ENCODE peak calls at places on chromosomes 5 and 9, in six cellular contexts. I, Z, G, J, U and P are unnamed samples.

GRCh38 chr5:138789771-138790242 is 36.6 kb downstream of the CTNNA1 start:
- DNase-seq in I (peak; percentile 50), Z (no peak), G (peak; percentile 9), J (peak; percentile 38), U (peak; percentile 3), P (peak; percentile 58)

GRCh38 chr5:158553195-158553945 is 546.3 kb downstream of the EBF1 start:
- DNase-seq in I (no peak), Z (no peak), G (no peak), J (no peak), U (no peak), P (peak; percentile 78)

GRCh38 chr9:127899200-127899943 is at the start of gene ST6GALNAC6:
- DNase-seq in I (peak; percentile 72), Z (no peak), G (peak; percentile 56), J (no peak), U (peak; percentile 27), P (peak; percentile 91)

GRCh38 chr9:79134654-79135053 is 437.1 kb upstream of the TLE4 start:
- DNase-seq in I (no peak), Z (no peak), G (peak; percentile 5), J (peak; percentile 22), U (no peak), P (peak; percentile 21)

GRCh38 chr5:63245271-63245670 is 666.7 kb downstream of the LRRC70 start:
- DNase-seq in I (no peak), Z (no peak), G (peak; percentile 61), J (peak; percentile 43), U (no peak), P (peak; percentile 70)

GRCh38 chr5:14676320-14676719 is 11.8 kb downstream of the OTULIN start:
- DNase-seq in I (no peak), Z (no peak), G (peak; percentile 96), J (peak; percentile 93), U (no peak), P (peak; percentile 52)

GRCh38 chr9:115261656-115262081 is 143.7 kb upstream of the TNC start:
- DNase-seq in I (no peak), Z (no peak), G (peak; percentile 75), J (peak; percentile 90), U (no peak), P (peak; percentile 74)

GRCh38 chr5:14871084-14871572 is 450 bp downstream of the ANKH start:
- DNase-seq in I (peak; percentile 36), Z (no peak), G (no peak), J (no peak), U (no peak), P (peak; percentile 42)

GRCh38 chr9:128995791-128996190 is 32.3 kb downstream of the SH3GLB2 start:
- DNase-seq in I (no peak), Z (no peak), G (peak; percentile 66), J (no peak), U (no peak), P (no peak)

GRCh38 chr5:149410721-149411432 is 31.8 kb upstream of the IL17B start:
- DNase-seq in I (no peak), Z (no peak), G (no peak), J (no peak), U (no peak), P (no peak)

GRCh38 chr5:3600106-3600997 is 4.7 kb downstream of the IRX1 start:
- DNase-seq in I (no peak), Z (no peak), G (peak; percentile 51), J (no peak), U (no peak), P (peak; percentile 75)

GRCh38 chr9:134738869-134739659 is 97.5 kb downstream of the COL5A1 start:
- DNase-seq in I (no peak), Z (no peak), G (peak; percentile 23), J (no peak), U (peak; percentile 47), P (peak; percentile 76)

GRCh38 chr5:114838937-114839336 is 330.8 kb downstream of the TRIM36 start:
- DNase-seq in I (no peak), Z (no peak), G (no peak), J (no peak), U (no peak), P (no peak)

GRCh38 chr9:77019810-77020437 is 469 bp downstream of the FOXB2 start:
- DNase-seq in I (no peak), Z (no peak), G (no peak), J (no peak), U (no peak), P (no peak)

GRCh38 chr9:127077658-127077975 is 44.8 kb downstream of the ANGPTL2 start:
- DNase-seq in I (no peak), Z (no peak), G (no peak), J (no peak), U (no peak), P (no peak)

GRCh38 chr9:6538666-6539071 is 106.9 kb downstream of the GLDC start:
- DNase-seq in I (no peak), Z (no peak), G (peak; percentile 91), J (peak; percentile 63), U (no peak), P (peak; percentile 67)

GRCh38 chr5:173707392-173707791 is 90.9 kb upstream of the BOD1 start:
- DNase-seq in I (no peak), Z (peak; percentile 28), G (peak; percentile 84), J (peak; percentile 74), U (no peak), P (peak; percentile 98)

GRCh38 chr5:856531-857425 is 6.0 kb upstream of the ZDHHC11 start:
- DNase-seq in I (no peak), Z (no peak), G (no peak), J (no peak), U (no peak), P (no peak)

GRCh38 chr5:42021119-42021518 is 96.0 kb downstream of the FBXO4 start:
- DNase-seq in I (no peak), Z (no peak), G (peak; percentile 69), J (peak; percentile 48), U (no peak), P (peak; percentile 47)

GRCh38 chr5:152170350-152170749 is 234.7 kb downstream of the NMUR2 start:
- DNase-seq in I (no peak), Z (no peak), G (no peak), J (no peak), U (peak; percentile 3), P (no peak)

GRCh38 chr5:150618588-150619281 is 21.7 kb upstream of the SYNPO start:
- DNase-seq in I (no peak), Z (no peak), G (no peak), J (no peak), U (no peak), P (no peak)

GRCh38 chr9:899440-900184 is 58.1 kb downstream of the DMRT1 start:
- DNase-seq in I (no peak), Z (no peak), G (no peak), J (no peak), U (no peak), P (no peak)

GRCh38 chr9:77438653-77439052 is 209.5 kb downstream of the GNA14 start:
- DNase-seq in I (no peak), Z (no peak), G (no peak), J (no peak), U (no peak), P (no peak)

GRCh38 chr5:92912280-92912679 is 668.7 kb downstream of the NR2F1-AS1 start:
- DNase-seq in I (no peak), Z (no peak), G (no peak), J (no peak), U (no peak), P (no peak)

GRCh38 chr5:163565931-163566608 is 60.7 kb downstream of the MAT2B start:
- DNase-seq in I (peak; percentile 45), Z (no peak), G (peak; percentile 23), J (peak; percentile 20), U (no peak), P (peak; percentile 55)

GRCh38 chr5:123906698-123907295 is 394.8 kb downstream of the CSNK1G3 start:
- DNase-seq in I (peak; percentile 15), Z (no peak), G (no peak), J (no peak), U (no peak), P (no peak)

GRCh38 chr5:174571662-174572397 is 152.6 kb upstream of the MSX2 start:
- DNase-seq in I (no peak), Z (peak; percentile 69), G (peak; percentile 85), J (peak; percentile 94), U (no peak), P (peak; percentile 76)